ENCODE peak calls at places on chromosomes 12 and 14, in seven cellular contexts. One of them, this sample, is unnamed.

GRCh38 chr12:92105676-92106075 is 40.0 kb downstream of the BTG1 start:
- DNase-seq in stimulated activated CD8-positive, alpha-beta memory T cell treated with anti-CD3 and anti-CD28 coated beads, Interleukin-2, amount 100 ng/mL, for 1 hour: no peak
- DNase-seq in NCI-H1092: no peak
- DNase-seq in GM04504: no peak
- DNase-seq in D721Med: no peak
- DNase-seq in brain microvascular endothelial cell: no peak
- DNase-seq in astrocyte of the spinal cord: no peak
- DNase-seq in this sample: no peak

GRCh38 chr14:105927661-105928060 is 401.3 kb downstream of the TMEM121 start:
- DNase-seq in stimulated activated CD8-positive, alpha-beta memory T cell treated with anti-CD3 and anti-CD28 coated beads, Interleukin-2, amount 100 ng/mL, for 1 hour: no peak
- DNase-seq in brain microvascular endothelial cell: no peak
- DNase-seq in astrocyte of the spinal cord: no peak
- DNase-seq in D721Med: no peak
- DNase-seq in NCI-H1092: no peak
- DNase-seq in GM04504: no peak
- DNase-seq in this sample: no peak

GRCh38 chr12:11654338-11654737 is 4.9 kb downstream of the ETV6 start:
- DNase-seq in GM04504: no peak
- DNase-seq in brain microvascular endothelial cell: no peak
- DNase-seq in NCI-H1092: no peak
- DNase-seq in stimulated activated CD8-positive, alpha-beta memory T cell treated with anti-CD3 and anti-CD28 coated beads, Interleukin-2, amount 100 ng/mL, for 1 hour: no peak
- DNase-seq in astrocyte of the spinal cord: no peak
- DNase-seq in D721Med: no peak
- DNase-seq in this sample: no peak

GRCh38 chr12:121653999-121654398 is 15.5 kb downstream of the MORN3 start:
- DNase-seq in astrocyte of the spinal cord: no peak
- DNase-seq in stimulated activated CD8-positive, alpha-beta memory T cell treated with anti-CD3 and anti-CD28 coated beads, Interleukin-2, amount 100 ng/mL, for 1 hour: no peak
- DNase-seq in brain microvascular endothelial cell: no peak
- DNase-seq in NCI-H1092: no peak
- DNase-seq in D721Med: no peak
- DNase-seq in GM04504: no peak
- DNase-seq in this sample: no peak

GRCh38 chr12:15423629-15424028 is 101.3 kb downstream of the PTPRO start:
- DNase-seq in stimulated activated CD8-positive, alpha-beta memory T cell treated with anti-CD3 and anti-CD28 coated beads, Interleukin-2, amount 100 ng/mL, for 1 hour: no peak
- DNase-seq in brain microvascular endothelial cell: no peak
- DNase-seq in D721Med: no peak
- DNase-seq in GM04504: peak; percentile 24
- DNase-seq in astrocyte of the spinal cord: peak; percentile 3
- DNase-seq in NCI-H1092: no peak
- DNase-seq in this sample: no peak

GRCh38 chr12:91181053-91181452 is 1.6 kb downstream of the DCN start:
- DNase-seq in stimulated activated CD8-positive, alpha-beta memory T cell treated with anti-CD3 and anti-CD28 coated beads, Interleukin-2, amount 100 ng/mL, for 1 hour: no peak
- DNase-seq in GM04504: no peak
- DNase-seq in NCI-H1092: no peak
- DNase-seq in astrocyte of the spinal cord: peak; percentile 55
- DNase-seq in brain microvascular endothelial cell: no peak
- DNase-seq in D721Med: no peak
- DNase-seq in this sample: no peak

GRCh38 chr14:64680013-64680674 is 24.1 kb upstream of the PLEKHG3 start:
- DNase-seq in GM04504: no peak
- DNase-seq in stimulated activated CD8-positive, alpha-beta memory T cell treated with anti-CD3 and anti-CD28 coated beads, Interleukin-2, amount 100 ng/mL, for 1 hour: no peak
- DNase-seq in D721Med: no peak
- DNase-seq in astrocyte of the spinal cord: no peak
- DNase-seq in NCI-H1092: no peak
- DNase-seq in brain microvascular endothelial cell: no peak
- DNase-seq in this sample: no peak

GRCh38 chr12:78293039-78293686 is 462.5 kb downstream of the NAV3 start:
- DNase-seq in NCI-H1092: no peak
- DNase-seq in GM04504: no peak
- DNase-seq in D721Med: no peak
- DNase-seq in astrocyte of the spinal cord: no peak
- DNase-seq in stimulated activated CD8-positive, alpha-beta memory T cell treated with anti-CD3 and anti-CD28 coated beads, Interleukin-2, amount 100 ng/mL, for 1 hour: no peak
- DNase-seq in brain microvascular endothelial cell: peak; percentile 15
- DNase-seq in this sample: no peak

GRCh38 chr12:93595336-93595735 is 22.9 kb downstream of the SOCS2 start:
- DNase-seq in D721Med: no peak
- DNase-seq in NCI-H1092: no peak
- DNase-seq in astrocyte of the spinal cord: no peak
- DNase-seq in stimulated activated CD8-positive, alpha-beta memory T cell treated with anti-CD3 and anti-CD28 coated beads, Interleukin-2, amount 100 ng/mL, for 1 hour: no peak
- DNase-seq in brain microvascular endothelial cell: no peak
- DNase-seq in GM04504: no peak
- DNase-seq in this sample: no peak

GRCh38 chr12:124795081-124795948 is 68.3 kb downstream of the SCARB1 start:
- DNase-seq in brain microvascular endothelial cell: no peak
- DNase-seq in GM04504: no peak
- DNase-seq in stimulated activated CD8-positive, alpha-beta memory T cell treated with anti-CD3 and anti-CD28 coated beads, Interleukin-2, amount 100 ng/mL, for 1 hour: no peak
- DNase-seq in D721Med: no peak
- DNase-seq in NCI-H1092: no peak
- DNase-seq in astrocyte of the spinal cord: no peak
- DNase-seq in this sample: no peak

GRCh38 chr14:86961106-86961716 is 1031.8 kb downstream of the GALC start:
- DNase-seq in brain microvascular endothelial cell: no peak
- DNase-seq in GM04504: no peak
- DNase-seq in astrocyte of the spinal cord: no peak
- DNase-seq in D721Med: no peak
- DNase-seq in stimulated activated CD8-positive, alpha-beta memory T cell treated with anti-CD3 and anti-CD28 coated beads, Interleukin-2, amount 100 ng/mL, for 1 hour: no peak
- DNase-seq in NCI-H1092: no peak
- DNase-seq in this sample: no peak

GRCh38 chr12:100826323-100826722 is 31.7 kb downstream of the ANO4 start:
- DNase-seq in astrocyte of the spinal cord: peak; percentile 57
- DNase-seq in D721Med: no peak
- DNase-seq in brain microvascular endothelial cell: peak; percentile 36
- DNase-seq in GM04504: no peak
- DNase-seq in stimulated activated CD8-positive, alpha-beta memory T cell treated with anti-CD3 and anti-CD28 coated beads, Interleukin-2, amount 100 ng/mL, for 1 hour: no peak
- DNase-seq in NCI-H1092: no peak
- DNase-seq in this sample: no peak

GRCh38 chr14:72420749-72421452 is 473.0 kb downstream of the DPF3 start:
- DNase-seq in D721Med: no peak
- DNase-seq in astrocyte of the spinal cord: peak; percentile 66
- DNase-seq in brain microvascular endothelial cell: peak; percentile 81
- DNase-seq in GM04504: peak; percentile 40
- DNase-seq in NCI-H1092: peak; percentile 40
- DNase-seq in stimulated activated CD8-positive, alpha-beta memory T cell treated with anti-CD3 and anti-CD28 coated beads, Interleukin-2, amount 100 ng/mL, for 1 hour: peak; percentile 37
- DNase-seq in this sample: peak; percentile 48

GRCh38 chr12:120961604-120962486 is 16.5 kb upstream of the HNF1A start:
- DNase-seq in astrocyte of the spinal cord: no peak
- DNase-seq in NCI-H1092: no peak
- DNase-seq in D721Med: no peak
- DNase-seq in stimulated activated CD8-positive, alpha-beta memory T cell treated with anti-CD3 and anti-CD28 coated beads, Interleukin-2, amount 100 ng/mL, for 1 hour: no peak
- DNase-seq in GM04504: no peak
- DNase-seq in brain microvascular endothelial cell: no peak
- DNase-seq in this sample: no peak

GRCh38 chr14:74720526-74720925 is 7.6 kb downstream of the FCF1 start:
- DNase-seq in stimulated activated CD8-positive, alpha-beta memory T cell treated with anti-CD3 and anti-CD28 coated beads, Interleukin-2, amount 100 ng/mL, for 1 hour: no peak
- DNase-seq in NCI-H1092: no peak
- DNase-seq in astrocyte of the spinal cord: peak; percentile 48
- DNase-seq in brain microvascular endothelial cell: peak; percentile 76
- DNase-seq in D721Med: no peak
- DNase-seq in GM04504: no peak
- DNase-seq in this sample: no peak

GRCh38 chr14:69574266-69574953 is at the start of gene CCDC177:
- DNase-seq in GM04504: no peak
- DNase-seq in stimulated activated CD8-positive, alpha-beta memory T cell treated with anti-CD3 and anti-CD28 coated beads, Interleukin-2, amount 100 ng/mL, for 1 hour: peak; percentile 33
- DNase-seq in NCI-H1092: peak; percentile 81
- DNase-seq in D721Med: peak; percentile 56
- DNase-seq in astrocyte of the spinal cord: peak; percentile 46
- DNase-seq in brain microvascular endothelial cell: peak; percentile 43
- DNase-seq in this sample: peak; percentile 63

GRCh38 chr12:128727461-128727860 is 96.3 kb downstream of the SLC15A4 start:
- DNase-seq in D721Med: no peak
- DNase-seq in NCI-H1092: no peak
- DNase-seq in stimulated activated CD8-positive, alpha-beta memory T cell treated with anti-CD3 and anti-CD28 coated beads, Interleukin-2, amount 100 ng/mL, for 1 hour: no peak
- DNase-seq in GM04504: no peak
- DNase-seq in astrocyte of the spinal cord: no peak
- DNase-seq in brain microvascular endothelial cell: no peak
- DNase-seq in this sample: no peak

GRCh38 chr12:6765634-6766581 is at the start of gene PTMS:
- DNase-seq in D721Med: peak; percentile 57
- DNase-seq in GM04504: peak; percentile 75
- DNase-seq in astrocyte of the spinal cord: peak; percentile 96
- DNase-seq in brain microvascular endothelial cell: peak; percentile 71
- DNase-seq in NCI-H1092: peak; percentile 91
- DNase-seq in stimulated activated CD8-positive, alpha-beta memory T cell treated with anti-CD3 and anti-CD28 coated beads, Interleukin-2, amount 100 ng/mL, for 1 hour: no peak
- DNase-seq in this sample: no peak

GRCh38 chr14:22433059-22433458 is 156.0 kb downstream of the DAD1 start:
- DNase-seq in GM04504: no peak
- DNase-seq in stimulated activated CD8-positive, alpha-beta memory T cell treated with anti-CD3 and anti-CD28 coated beads, Interleukin-2, amount 100 ng/mL, for 1 hour: no peak
- DNase-seq in astrocyte of the spinal cord: no peak
- DNase-seq in D721Med: no peak
- DNase-seq in brain microvascular endothelial cell: no peak
- DNase-seq in NCI-H1092: no peak
- DNase-seq in this sample: no peak

GRCh38 chr14:100237735-100238418 is 1.1 kb upstream of the YY1 start:
- DNase-seq in stimulated activated CD8-positive, alpha-beta memory T cell treated with anti-CD3 and anti-CD28 coated beads, Interleukin-2, amount 100 ng/mL, for 1 hour: no peak
- DNase-seq in GM04504: no peak
- DNase-seq in NCI-H1092: peak; percentile 38
- DNase-seq in D721Med: no peak
- DNase-seq in astrocyte of the spinal cord: peak; percentile 39
- DNase-seq in brain microvascular endothelial cell: no peak
- DNase-seq in this sample: no peak